ENCODE peak calls at places on chromosomes 2 and 18, in ten cellular contexts. Q is cardiac fibroblast; K is T1000; I is activated CD8-positive, alpha-beta memory T cell treated with anti-CD3 and anti-CD28 coated beads, Interleukin-2, amount 50 U/mL, for 4 hours; D is posterior cingulate gyrus; L is MV-4-11; Z is naive thymus-derived CD8-positive, alpha-beta T cell; N is activated CD4-positive, alpha-beta T cell treated with anti-CD3 and anti-CD28 coated beads, Interleukin-2, amount 50 U/mL, for 48 hours; B is NCI-H82; T is cardiac muscle cell. O is an unnamed sample.

GRCh38 chr2:223469270-223470057 is 132.7 kb downstream of the SCG2 start:
- DNase-seq in L (peak), B (no peak), Q (peak), K (peak), N (no peak), I (no peak), Z (no peak), D (no peak), T (peak), O (no peak)

GRCh38 chr2:208266641-208267335 is 733 bp downstream of the PIKFYVE start:
- DNase-seq in T (peak), N (no peak), K (no peak), I (no peak), D (no peak), B (no peak), Q (no peak), Z (no peak), L (no peak), O (no peak)

GRCh38 chr2:11498543-11499034 is 32.6 kb upstream of the E2F6 start:
- DNase-seq in Z (no peak), K (no peak), D (peak), Q (no peak), L (peak), N (peak), I (no peak), B (no peak), T (no peak), O (peak)

GRCh38 chr2:99035920-99036319 is 99.9 kb upstream of the CRACDL start:
- DNase-seq in D (no peak), Q (peak), Z (no peak), B (no peak), I (no peak), T (no peak), N (no peak), K (no peak), L (no peak), O (no peak)

GRCh38 chr18:55588876-55589595 is 1.0 kb upstream of the TCF4 start:
- DNase-seq in Z (no peak), Q (no peak), N (no peak), L (peak), T (peak), K (no peak), B (peak), I (no peak), D (no peak), O (no peak)

GRCh38 chr18:76821875-76822509 is 365 bp upstream of the ZNF236 start:
- DNase-seq in B (peak), T (peak), N (peak), Z (peak), K (peak), L (peak), Q (peak), I (peak), D (peak), O (peak)

GRCh38 chr2:127431408-127432023 is 13.3 kb downstream of the PROC start:
- DNase-seq in Q (no peak), B (no peak), L (no peak), Z (no peak), I (no peak), K (no peak), D (no peak), N (no peak), T (no peak), O (peak)

GRCh38 chr2:185978634-185979405 is 240.2 kb downstream of the FSIP2 start:
- DNase-seq in Z (no peak), L (no peak), T (no peak), N (no peak), D (no peak), B (no peak), I (no peak), K (no peak), Q (peak), O (no peak)

GRCh38 chr2:138071720-138072719 is 107.7 kb downstream of the HNMT start:
- DNase-seq in N (no peak), T (peak), Q (peak), D (no peak), I (no peak), K (peak), B (peak), L (no peak), Z (no peak), O (no peak)

GRCh38 chr2:219386532-219387280 is 1.0 kb downstream of the DNPEP start:
- DNase-seq in B (no peak), Z (peak), K (no peak), N (no peak), D (no peak), T (no peak), L (no peak), Q (no peak), I (no peak), O (no peak)

GRCh38 chr2:33015421-33016142 is 68.8 kb downstream of the LTBP1 start:
- DNase-seq in T (peak), Q (peak), L (no peak), D (no peak), B (no peak), Z (no peak), K (peak), I (no peak), N (no peak), O (no peak)

GRCh38 chr2:218438601-218439000 is 19.7 kb downstream of the VIL1 start:
- DNase-seq in K (no peak), L (peak), D (no peak), I (no peak), Z (no peak), T (peak), Q (peak), N (no peak), B (no peak), O (no peak)

GRCh38 chr2:65420712-65421431 is 11.5 kb downstream of the SPRED2 start:
- DNase-seq in T (peak), L (peak), I (no peak), Z (no peak), Q (peak), D (no peak), B (no peak), N (no peak), K (no peak), O (no peak)

GRCh38 chr2:33069894-33070651 is 123.3 kb downstream of the LTBP1 start:
- DNase-seq in B (no peak), K (peak), N (peak), T (peak), D (no peak), Z (no peak), I (no peak), Q (peak), L (peak), O (no peak)

GRCh38 chr2:187138240-187138639 is 289.3 kb upstream of the ZSWIM2 start:
- DNase-seq in I (no peak), T (peak), D (no peak), N (no peak), L (peak), Z (no peak), B (peak), K (no peak), Q (peak), O (no peak)

GRCh38 chr2:84776011-84776410 is 104.9 kb downstream of the TRABD2A start:
- DNase-seq in L (no peak), K (no peak), N (no peak), Z (no peak), T (no peak), B (no peak), D (no peak), Q (no peak), I (no peak), O (no peak)